ENCODE peak calls at places on chromosomes 4 and X, in nine cellular contexts. One of them, this sample, is unnamed.

GRCh38 chr4:151259752-151260151 is 17.2 kb upstream of the PRSS48 start:
- DNase-seq in fibroblast of lung: no peak
- DNase-seq in B cell: no peak
- DNase-seq in cardiac muscle cell: no peak
- DNase-seq in CD8-positive, alpha-beta T cell: no peak
- DNase-seq in lower leg skin: no peak
- DNase-seq in chondrocyte: no peak
- DNase-seq in breast epithelium: no peak
- DNase-seq in RWPE1: no peak
- DNase-seq in this sample: no peak

GRCh38 chrX:35149517-35149916 is 206.9 kb downstream of the FAM47B start:
- DNase-seq in B cell: no peak
- DNase-seq in cardiac muscle cell: no peak
- DNase-seq in CD8-positive, alpha-beta T cell: no peak
- DNase-seq in RWPE1: no peak
- DNase-seq in lower leg skin: no peak
- DNase-seq in fibroblast of lung: no peak
- DNase-seq in breast epithelium: no peak
- DNase-seq in chondrocyte: no peak
- DNase-seq in this sample: no peak

GRCh38 chrX:124373348-124373747 is 27.0 kb downstream of the SH2D1A start:
- DNase-seq in CD8-positive, alpha-beta T cell: no peak
- DNase-seq in breast epithelium: no peak
- DNase-seq in lower leg skin: no peak
- DNase-seq in RWPE1: no peak
- DNase-seq in cardiac muscle cell: no peak
- DNase-seq in B cell: no peak
- DNase-seq in chondrocyte: no peak
- DNase-seq in fibroblast of lung: no peak
- DNase-seq in this sample: no peak

GRCh38 chr4:139682309-139683210 is 16.9 kb downstream of the MGST2 start:
- DNase-seq in lower leg skin: no peak
- DNase-seq in RWPE1: no peak
- DNase-seq in CD8-positive, alpha-beta T cell: no peak
- DNase-seq in chondrocyte: no peak
- DNase-seq in cardiac muscle cell: peak
- DNase-seq in B cell: no peak
- DNase-seq in fibroblast of lung: peak
- DNase-seq in breast epithelium: no peak
- DNase-seq in this sample: no peak

GRCh38 chr4:151799417-151800030 is 38.7 kb upstream of the GATB start:
- DNase-seq in lower leg skin: no peak
- DNase-seq in RWPE1: no peak
- DNase-seq in fibroblast of lung: no peak
- DNase-seq in CD8-positive, alpha-beta T cell: no peak
- DNase-seq in chondrocyte: no peak
- DNase-seq in breast epithelium: no peak
- DNase-seq in B cell: no peak
- DNase-seq in cardiac muscle cell: no peak
- DNase-seq in this sample: no peak

GRCh38 chr4:27763830-27764525 is 903.3 kb downstream of the STIM2 start:
- DNase-seq in B cell: no peak
- DNase-seq in lower leg skin: no peak
- DNase-seq in chondrocyte: no peak
- DNase-seq in cardiac muscle cell: no peak
- DNase-seq in breast epithelium: no peak
- DNase-seq in fibroblast of lung: peak
- DNase-seq in RWPE1: no peak
- DNase-seq in CD8-positive, alpha-beta T cell: no peak
- DNase-seq in this sample: no peak

GRCh38 chrX:134294548-134294947 is 57.6 kb downstream of the CCDC160 start:
- DNase-seq in RWPE1: peak
- DNase-seq in breast epithelium: no peak
- DNase-seq in B cell: no peak
- DNase-seq in cardiac muscle cell: peak
- DNase-seq in CD8-positive, alpha-beta T cell: no peak
- DNase-seq in fibroblast of lung: peak
- DNase-seq in lower leg skin: no peak
- DNase-seq in chondrocyte: no peak
- DNase-seq in this sample: no peak

GRCh38 chrX:110322603-110323002 is 4.7 kb upstream of the AMMECR1 start:
- DNase-seq in CD8-positive, alpha-beta T cell: no peak
- DNase-seq in fibroblast of lung: no peak
- DNase-seq in chondrocyte: no peak
- DNase-seq in breast epithelium: no peak
- DNase-seq in B cell: no peak
- DNase-seq in cardiac muscle cell: no peak
- DNase-seq in RWPE1: no peak
- DNase-seq in lower leg skin: no peak
- DNase-seq in this sample: no peak

GRCh38 chrX:18887821-18888205 is 96.1 kb downstream of the PHKA2 start:
- DNase-seq in cardiac muscle cell: peak
- DNase-seq in chondrocyte: no peak
- DNase-seq in B cell: no peak
- DNase-seq in RWPE1: no peak
- DNase-seq in lower leg skin: no peak
- DNase-seq in breast epithelium: no peak
- DNase-seq in CD8-positive, alpha-beta T cell: no peak
- DNase-seq in fibroblast of lung: peak
- DNase-seq in this sample: no peak

GRCh38 chr4:95129708-95130343 is 372.1 kb downstream of the BMPR1B start:
- DNase-seq in fibroblast of lung: peak
- DNase-seq in CD8-positive, alpha-beta T cell: no peak
- DNase-seq in cardiac muscle cell: peak
- DNase-seq in chondrocyte: no peak
- DNase-seq in B cell: no peak
- DNase-seq in RWPE1: peak
- DNase-seq in breast epithelium: no peak
- DNase-seq in lower leg skin: peak
- DNase-seq in this sample: peak

DNA sequence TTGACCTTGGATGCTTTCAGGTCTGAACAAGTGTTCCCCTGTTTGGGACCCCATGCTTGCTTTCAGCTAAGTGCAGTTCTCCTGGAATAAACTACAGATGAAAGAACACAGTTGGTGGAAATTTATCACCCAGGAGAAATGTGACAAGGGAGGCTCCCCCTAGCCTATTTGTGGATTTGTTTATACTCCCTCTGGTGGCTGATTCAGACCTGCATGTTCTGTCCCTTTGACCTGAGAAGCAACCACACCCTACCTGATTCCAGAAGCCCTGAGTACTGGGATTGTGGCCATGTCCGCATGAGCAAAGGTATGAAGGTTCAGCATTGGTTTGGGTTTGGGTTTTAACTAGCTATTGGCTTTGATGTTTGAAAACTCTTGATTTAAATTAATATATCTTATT is 440.9 kb downstream of the MID1IP1 start:
- DNase-seq in breast epithelium: no peak
- DNase-seq in chondrocyte: no peak
- DNase-seq in RWPE1: peak
- DNase-seq in lower leg skin: no peak
- DNase-seq in CD8-positive, alpha-beta T cell: peak
- DNase-seq in cardiac muscle cell: peak
- DNase-seq in fibroblast of lung: peak
- DNase-seq in B cell: peak
- DNase-seq in this sample: no peak
- TF ChIP-seq CTCF in breast epithelium: no peak
- TF ChIP-seq CTCF in chondrocyte: peak
- TF ChIP-seq CTCF in RWPE1: peak
- TF ChIP-seq CTCF in lower leg skin: no peak
- TF ChIP-seq CTCF in CD8-positive, alpha-beta T cell: no peak
- TF ChIP-seq CTCF in cardiac muscle cell: peak
- TF ChIP-seq CTCF in fibroblast of lung: peak
- TF ChIP-seq CTCF in B cell: peak
- TF ChIP-seq CTCF in this sample: peak

DNA sequence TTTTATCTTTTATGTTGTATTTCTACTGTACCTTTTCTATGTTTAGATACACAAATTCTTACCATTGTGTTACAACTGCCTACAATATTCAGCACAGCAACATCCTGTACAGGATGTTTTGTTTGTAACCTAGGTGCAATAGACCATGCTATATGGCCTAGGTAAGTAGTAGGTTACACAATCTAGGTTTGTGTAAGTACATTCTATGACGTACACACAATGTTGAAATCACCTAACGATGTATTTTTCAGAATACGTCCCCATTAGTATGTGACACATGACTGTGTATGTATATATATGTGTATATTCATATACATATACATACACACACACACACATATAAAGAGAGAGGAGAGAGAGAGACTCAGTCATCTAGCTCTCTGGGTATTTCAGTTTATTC is 103.5 kb downstream of the CLNK start:
- DNase-seq in CD8-positive, alpha-beta T cell: no peak
- DNase-seq in fibroblast of lung: no peak
- DNase-seq in RWPE1: no peak
- DNase-seq in chondrocyte: no peak
- DNase-seq in cardiac muscle cell: no peak
- DNase-seq in B cell: no peak
- DNase-seq in lower leg skin: no peak
- DNase-seq in breast epithelium: no peak
- DNase-seq in this sample: no peak
- TF ChIP-seq CTCF in CD8-positive, alpha-beta T cell: no peak
- TF ChIP-seq CTCF in fibroblast of lung: no peak
- TF ChIP-seq CTCF in RWPE1: no peak
- TF ChIP-seq CTCF in chondrocyte: no peak
- TF ChIP-seq CTCF in cardiac muscle cell: no peak
- TF ChIP-seq CTCF in B cell: no peak
- TF ChIP-seq CTCF in lower leg skin: no peak
- TF ChIP-seq CTCF in breast epithelium: no peak
- TF ChIP-seq CTCF in this sample: no peak

GRCh38 chr4:74536557-74536956 is 91.6 kb downstream of the AREG start:
- DNase-seq in RWPE1: peak
- DNase-seq in chondrocyte: no peak
- DNase-seq in B cell: no peak
- DNase-seq in breast epithelium: no peak
- DNase-seq in fibroblast of lung: peak
- DNase-seq in CD8-positive, alpha-beta T cell: no peak
- DNase-seq in cardiac muscle cell: peak
- DNase-seq in lower leg skin: no peak
- DNase-seq in this sample: no peak
- TF ChIP-seq CTCF in RWPE1: peak
- TF ChIP-seq CTCF in chondrocyte: peak
- TF ChIP-seq CTCF in B cell: no peak
- TF ChIP-seq CTCF in breast epithelium: no peak
- TF ChIP-seq CTCF in fibroblast of lung: peak
- TF ChIP-seq CTCF in CD8-positive, alpha-beta T cell: no peak
- TF ChIP-seq CTCF in cardiac muscle cell: peak
- TF ChIP-seq CTCF in lower leg skin: no peak
- TF ChIP-seq CTCF in this sample: peak

DNA sequence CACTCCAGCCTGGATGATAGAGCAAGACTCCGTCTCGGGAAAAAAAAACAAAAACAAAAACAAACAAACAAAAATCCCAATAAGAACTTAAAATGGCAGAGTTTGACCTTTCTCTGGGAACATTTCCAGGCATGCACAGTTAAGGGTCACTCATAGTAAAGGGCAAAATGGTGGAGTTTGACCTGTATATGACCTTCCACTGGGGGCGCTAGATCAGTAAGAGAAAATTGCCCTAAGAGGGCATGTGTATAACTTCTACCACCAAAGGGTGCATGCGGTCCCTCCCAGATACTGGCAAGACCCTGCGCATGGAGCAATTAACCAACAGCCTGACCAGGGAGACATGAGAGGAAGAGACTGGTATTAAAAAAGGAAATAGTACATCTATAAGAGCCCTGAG is 177.2 kb downstream of the MOSPD2 start:
- DNase-seq in RWPE1: no peak
- DNase-seq in breast epithelium: no peak
- DNase-seq in CD8-positive, alpha-beta T cell: no peak
- DNase-seq in chondrocyte: no peak
- DNase-seq in cardiac muscle cell: no peak
- DNase-seq in fibroblast of lung: no peak
- DNase-seq in lower leg skin: no peak
- DNase-seq in B cell: no peak
- DNase-seq in this sample: no peak
- TF ChIP-seq CTCF in RWPE1: no peak
- TF ChIP-seq CTCF in breast epithelium: no peak
- TF ChIP-seq CTCF in CD8-positive, alpha-beta T cell: no peak
- TF ChIP-seq CTCF in chondrocyte: no peak
- TF ChIP-seq CTCF in cardiac muscle cell: no peak
- TF ChIP-seq CTCF in fibroblast of lung: no peak
- TF ChIP-seq CTCF in lower leg skin: no peak
- TF ChIP-seq CTCF in B cell: no peak
- TF ChIP-seq CTCF in this sample: no peak

DNA sequence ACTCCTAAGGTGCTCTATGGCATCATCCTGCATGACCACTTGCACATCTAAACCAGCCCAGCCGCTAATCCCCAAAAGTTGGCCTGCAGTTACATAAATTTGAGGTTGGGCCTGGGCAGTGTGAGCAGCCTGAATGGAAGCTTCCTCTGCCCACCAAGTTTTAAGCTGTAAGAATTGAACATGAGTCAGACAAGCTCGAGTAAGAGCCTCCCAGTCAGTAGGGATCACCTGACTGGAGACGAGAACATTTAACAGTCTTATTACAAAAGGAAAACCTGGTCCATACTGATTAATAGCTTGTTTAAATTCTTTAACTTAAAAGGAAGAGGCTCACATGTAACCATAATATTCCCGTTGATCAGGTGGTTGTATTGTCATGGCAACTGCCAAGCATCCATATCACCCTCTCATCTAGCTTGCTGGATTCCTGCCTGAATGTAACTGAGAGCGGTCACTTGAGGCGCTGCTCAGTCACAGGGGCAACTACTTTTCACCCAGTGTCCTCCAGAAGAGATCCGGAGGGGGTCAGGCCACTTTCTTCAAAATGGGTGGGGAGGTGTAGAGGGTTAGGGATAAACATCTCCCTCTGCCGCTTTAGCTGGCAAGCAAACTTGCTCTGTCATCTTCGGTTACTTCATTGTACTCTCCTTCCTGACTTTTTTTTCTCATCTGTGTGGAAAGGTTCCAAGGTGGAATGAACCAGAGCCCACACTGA is 56.6 kb upstream of the WDR1 start:
- DNase-seq in breast epithelium: no peak
- DNase-seq in chondrocyte: no peak
- DNase-seq in CD8-positive, alpha-beta T cell: no peak
- DNase-seq in cardiac muscle cell: peak
- DNase-seq in B cell: no peak
- DNase-seq in lower leg skin: peak
- DNase-seq in fibroblast of lung: peak
- DNase-seq in RWPE1: no peak
- DNase-seq in this sample: no peak
- TF ChIP-seq CTCF in breast epithelium: peak
- TF ChIP-seq CTCF in chondrocyte: no peak
- TF ChIP-seq CTCF in CD8-positive, alpha-beta T cell: no peak
- TF ChIP-seq CTCF in cardiac muscle cell: peak
- TF ChIP-seq CTCF in B cell: no peak
- TF ChIP-seq CTCF in lower leg skin: no peak
- TF ChIP-seq CTCF in fibroblast of lung: no peak
- TF ChIP-seq CTCF in RWPE1: no peak
- TF ChIP-seq CTCF in this sample: peak

This sample was measured in kidney epithelial cell.